ENCODE peak calls at places on chromosomes 12 and 14, in eight cellular contexts. C is A673, Z is lower lobe of right lung, Y is prostate gland, H is upper lobe of right lung, L is RWPE2, S is neural progenitor cell, E is cardiac muscle cell. X is an unnamed sample.
A peak's percentile ranks its signal among the peaks of the same experiment; 100 is the strongest.

GRCh38 chr14:55122441-55122986 is 6.5 kb upstream of the LGALS3 start:
- DNase-seq in Y (peak; percentile 69), Z (peak; percentile 71), L (no peak), S (no peak), C (no peak), E (peak; percentile 73), H (no peak), X (no peak)

GRCh38 chr14:53946404-53947400 is 9.9 kb downstream of the BMP4 start:
- DNase-seq in H (peak; percentile 67), E (no peak), S (peak; percentile 71), L (no peak), Y (no peak), C (no peak), Z (no peak), X (no peak)

GRCh38 chr12:32217354-32218310 is 111.0 kb downstream of the BICD1 start:
- DNase-seq in Y (no peak), E (peak; percentile 55), H (peak; percentile 68), L (no peak), Z (peak; percentile 69), C (peak; percentile 18), S (no peak), X (peak; percentile 73)

GRCh38 chr12:88834226-88834625 is 254.0 kb upstream of the KITLG start:
- DNase-seq in H (no peak), C (no peak), Y (no peak), E (no peak), L (no peak), S (no peak), Z (no peak), X (no peak)

GRCh38 chr14:100603341-100604125 is 16.3 kb upstream of the BEGAIN start:
- DNase-seq in Z (no peak), C (no peak), H (peak; percentile 47), L (peak; percentile 60), E (no peak), Y (no peak), S (no peak), X (no peak)

GRCh38 chr12:121805800-121806555 is 2.2 kb downstream of the SETD1B start:
- DNase-seq in E (no peak), C (no peak), H (no peak), Z (no peak), Y (no peak), L (peak; percentile 65), S (no peak), X (no peak)

GRCh38 chr14:104280085-104280901 is 141.9 kb downstream of the KIF26A start:
- DNase-seq in E (no peak), S (no peak), C (no peak), Y (no peak), L (peak; percentile 63), Z (peak; percentile 32), H (peak; percentile 52), X (no peak)

GRCh38 chr12:79689477-79690155 is 1.1 kb downstream of the PAWR start:
- DNase-seq in Z (peak; percentile 68), L (no peak), E (peak; percentile 55), Y (peak; percentile 67), H (peak; percentile 76), C (peak; percentile 64), S (peak; percentile 71), X (peak; percentile 53)

GRCh38 chr14:100116134-100116533 is 43.3 kb downstream of the DEGS2 start:
- DNase-seq in C (no peak), H (peak; percentile 15), Y (no peak), S (no peak), L (no peak), Z (no peak), E (no peak), X (no peak)

GRCh38 chr12:111775205-111776193 is 8.8 kb downstream of the ALDH2 start:
- DNase-seq in H (peak; percentile 92), L (no peak), C (no peak), Z (peak; percentile 94), S (no peak), E (peak; percentile 98), Y (peak; percentile 89), X (peak; percentile 91)

GRCh38 chr14:101988377-101988776 is 24.0 kb downstream of the DYNC1H1 start:
- DNase-seq in L (no peak), C (no peak), E (no peak), H (no peak), Y (no peak), S (no peak), Z (no peak), X (no peak)

GRCh38 chr12:106049105-106049504 is 89.6 kb downstream of the NUAK1 start:
- DNase-seq in H (no peak), S (no peak), Y (no peak), C (no peak), Z (no peak), E (no peak), L (no peak), X (no peak)

GRCh38 chr12:94488449-94488848 is 28.8 kb upstream of the CEP83 start:
- DNase-seq in S (no peak), Z (no peak), E (no peak), H (no peak), L (no peak), C (no peak), Y (no peak), X (no peak)

GRCh38 chr12:48160807-48161206 is 3.5 kb upstream of the ASB8 start:
- DNase-seq in L (no peak), C (no peak), S (no peak), H (no peak), Z (no peak), E (peak; percentile 67), Y (no peak), X (no peak)

GRCh38 chr12:48156648-48157015 is 683 bp downstream of the ASB8 start:
- DNase-seq in S (no peak), E (no peak), H (no peak), C (no peak), L (no peak), Y (no peak), Z (no peak), X (no peak)

GRCh38 chr12:48159976-48160525 is 2.7 kb upstream of the ASB8 start:
- DNase-seq in Y (no peak), L (no peak), C (no peak), Z (no peak), H (no peak), S (no peak), E (peak; percentile 29), X (no peak)

GRCh38 chr12:48157016-48157888 is at the start of gene ASB8:
- DNase-seq in H (peak; percentile 99), Z (peak; percentile 99), C (peak; percentile 98), L (peak; percentile 96), E (peak; percentile 99), Y (peak; percentile 96), S (peak; percentile 100), X (peak; percentile 98)

GRCh38 chr12:48157889-48158370 is 615 bp upstream of the ASB8 start:
- DNase-seq in S (no peak), L (no peak), C (no peak), E (no peak), Y (no peak), Z (no peak), H (no peak), X (no peak)
- TF ChIP-seq CTCF in S (no peak), L (no peak), C (no peak), E (no peak), Y (no peak), Z (no peak), H (no peak), X (no peak)

DNA sequence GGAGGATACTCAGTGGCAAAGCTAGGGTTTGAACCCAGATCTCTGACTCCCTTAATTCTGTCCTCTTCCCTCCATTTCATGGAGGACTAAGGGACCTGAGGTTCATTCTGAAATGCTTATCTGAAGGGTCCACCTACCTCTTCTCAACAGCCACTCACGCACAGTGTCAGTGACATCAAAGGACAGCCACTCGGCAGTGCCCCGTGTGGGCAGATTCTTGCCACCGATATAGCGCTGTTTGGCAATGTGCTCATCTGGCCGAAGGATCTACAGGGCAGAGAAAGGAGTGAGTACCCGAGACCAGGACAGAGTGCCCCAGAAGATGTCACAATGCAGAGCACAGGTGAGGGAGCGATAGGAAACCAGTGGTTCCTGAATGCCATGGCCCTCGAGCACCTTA is 10.8 kb downstream of the TGFB3 start:
- DNase-seq in Y (no peak), E (no peak), S (no peak), C (no peak), Z (no peak), H (no peak), L (no peak), X (no peak)
- TF ChIP-seq CTCF in Y (no peak), E (no peak), S (no peak), C (no peak), Z (no peak), H (no peak), L (no peak), X (no peak)

GRCh38 chr12:101876861-101877815 is at the start of gene DRAM1:
- DNase-seq in H (peak; percentile 98), S (peak; percentile 86), Y (peak; percentile 89), Z (peak; percentile 97), C (peak; percentile 88), E (peak; percentile 95), L (peak; percentile 89), X (peak; percentile 92)
- TF ChIP-seq CTCF in H (peak; percentile 16), S (peak; percentile 25), Y (peak; percentile 23), Z (no peak), C (no peak), E (no peak), L (peak; percentile 25), X (no peak)

DNA sequence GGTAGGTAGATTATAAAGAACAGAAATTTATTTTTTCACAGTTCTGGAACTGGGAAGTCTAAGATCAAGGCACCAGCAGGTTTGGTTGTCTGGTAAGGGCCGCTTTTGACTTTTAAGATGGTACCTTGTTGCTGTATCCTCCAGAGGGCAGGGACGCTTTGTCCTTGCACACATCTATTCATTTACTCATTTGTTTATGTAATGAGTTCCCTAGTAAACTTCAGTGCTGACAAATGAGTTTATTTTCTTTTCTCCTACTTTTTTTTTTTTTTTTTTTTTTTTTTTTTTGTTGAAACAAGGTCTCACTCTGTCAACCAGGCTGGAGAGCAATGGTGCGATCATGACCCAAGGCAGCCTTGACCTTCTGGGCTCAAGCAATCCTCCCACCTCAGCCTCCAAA is 195.7 kb downstream of the FBXL14 start:
- DNase-seq in C (no peak), S (no peak), H (no peak), E (peak; percentile 10), Z (no peak), L (no peak), Y (no peak), X (no peak)
- TF ChIP-seq CTCF in C (no peak), S (no peak), H (no peak), E (no peak), Z (no peak), L (no peak), Y (no peak), X (no peak)

GRCh38 chr14:58107947-58108552 is 44.0 kb downstream of the ARMH4 start:
- DNase-seq in L (no peak), C (peak; percentile 72), S (peak; percentile 64), Z (no peak), H (no peak), Y (peak; percentile 26), E (peak; percentile 83), X (no peak)
- TF ChIP-seq CTCF in L (peak; percentile 95), C (peak; percentile 82), S (peak; percentile 80), Z (peak; percentile 69), H (peak; percentile 69), Y (peak; percentile 75), E (peak; percentile 75), X (peak; percentile 23)